ENCODE peak calls at places on chromosomes 6 and 20, in seven cellular contexts. D is neural crest cell, M is WTC11, J is uterus, Z is LNCaP clone FGC, H is tibial artery, L is SK-N-SH. K is an unnamed sample.

GRCh38 chr6:26030716-26031115 is 56.5 kb upstream of the HFE start:
- DNase-seq in Z (no peak), D (no peak), M (no peak), J (no peak), H (no peak), L (no peak), K (no peak)

GRCh38 chr6:127201321-127201720 is 65.3 kb upstream of the RNF146 start:
- DNase-seq in H (no peak), M (no peak), Z (no peak), D (no peak), L (no peak), J (no peak), K (no peak)

GRCh38 chr6:162468326-162468725 is 259.2 kb downstream of the PRKN start:
- DNase-seq in M (no peak), J (no peak), D (no peak), L (no peak), Z (no peak), H (no peak), K (no peak)

GRCh38 chr6:45422541-45423110 is 44.9 kb upstream of the SUPT3H start:
- DNase-seq in Z (no peak), J (peak; percentile 39), L (peak; percentile 56), D (no peak), H (no peak), M (peak; percentile 53), K (peak; percentile 50)

GRCh38 chr6:106757267-106757666 is 127.9 kb downstream of the QRSL1 start:
- DNase-seq in D (no peak), Z (peak; percentile 68), L (no peak), M (no peak), H (no peak), J (no peak), K (no peak)

GRCh38 chr6:37324131-37325033 is 29.4 kb upstream of the RNF8 start:
- DNase-seq in M (no peak), Z (no peak), L (no peak), H (no peak), D (no peak), J (no peak), K (no peak)

GRCh38 chr6:40997256-40997957 is 41.6 kb downstream of the UNC5CL start:
- DNase-seq in J (no peak), M (peak; percentile 70), D (no peak), L (no peak), H (no peak), Z (peak; percentile 79), K (no peak)

GRCh38 chr20:63532449-63532971 is 4.7 kb downstream of the PTK6 start:
- DNase-seq in M (no peak), Z (no peak), J (no peak), L (peak; percentile 25), D (no peak), H (no peak), K (peak; percentile 25)

GRCh38 chr20:45995213-45996097 is 13.3 kb upstream of the MMP9 start:
- DNase-seq in D (no peak), J (no peak), L (no peak), M (no peak), Z (peak; percentile 87), H (no peak), K (no peak)

GRCh38 chr20:37564388-37565133 is 36.9 kb upstream of the BLCAP start:
- DNase-seq in Z (no peak), M (peak; percentile 79), J (peak; percentile 44), L (peak; percentile 90), D (peak; percentile 83), H (no peak), K (peak; percentile 83)

GRCh38 chr6:143034689-143035334 is 25.9 kb upstream of the AIG1 start:
- DNase-seq in D (no peak), Z (no peak), J (no peak), L (no peak), H (no peak), M (no peak), K (no peak)

GRCh38 chr20:3785240-3786125 is 1.1 kb downstream of the CENPB start:
- DNase-seq in D (no peak), H (no peak), M (peak; percentile 27), L (peak; percentile 64), Z (no peak), J (no peak), K (no peak)

GRCh38 chr6:38234141-38234540 is 405.6 kb downstream of the BTBD9 start:
- DNase-seq in L (no peak), J (no peak), Z (no peak), H (no peak), D (no peak), M (no peak), K (no peak)

GRCh38 chr20:41650221-41650948 is 32.2 kb upstream of the CHD6 start:
- DNase-seq in L (no peak), D (no peak), H (no peak), M (no peak), J (no peak), Z (peak; percentile 100), K (no peak)

GRCh38 chr20:35359335-35359997 is 52.3 kb downstream of the UQCC1 start:
- DNase-seq in D (no peak), Z (no peak), J (no peak), H (no peak), L (no peak), M (no peak), K (peak; percentile 45)

GRCh38 chr6:83861077-83861476 is 1.6 kb downstream of the CYB5R4 start:
- DNase-seq in J (no peak), L (no peak), H (no peak), D (no peak), Z (no peak), M (no peak), K (no peak)

GRCh38 chr6:34362909-34363713 is 29.4 kb downstream of the NUDT3 start:
- DNase-seq in L (no peak), J (no peak), H (no peak), Z (no peak), D (no peak), M (no peak), K (no peak)

GRCh38 chr6:160253242-160253641 is 5.4 kb downstream of the SLC22A2 start:
- DNase-seq in J (no peak), M (no peak), Z (no peak), H (no peak), D (no peak), L (no peak), K (no peak)

GRCh38 chr20:4708856-4709255 is 12.9 kb upstream of the PRND start:
- DNase-seq in D (no peak), J (no peak), H (no peak), Z (no peak), L (no peak), M (no peak), K (no peak)

GRCh38 chr20:58892126-58892931 is 39.8 kb downstream of the GNAS start:
- DNase-seq in D (peak; percentile 56), J (peak; percentile 73), H (peak; percentile 76), M (peak; percentile 73), Z (no peak), L (peak; percentile 89), K (peak; percentile 87)

GRCh38 chr20:775679-776135 is 7.4 kb upstream of the SLC52A3 start:
- DNase-seq in M (peak; percentile 77), Z (no peak), D (no peak), L (no peak), H (no peak), J (no peak), K (no peak)

GRCh38 chr20:62162765-62163484 is 19.4 kb downstream of the SS18L1 start:
- DNase-seq in J (no peak), Z (no peak), H (no peak), L (no peak), D (no peak), M (no peak), K (no peak)
- TF ChIP-seq CTCF in J (no peak), Z (no peak), H (no peak), L (no peak), D (no peak), M (no peak), K (no peak)

GRCh38 chr20:33093074-33093473 is 13.6 kb downstream of the BPIFB4 start:
- DNase-seq in D (no peak), Z (no peak), L (no peak), M (no peak), J (no peak), H (no peak), K (no peak)

GRCh38 chr20:33091693-33092092 is 12.2 kb downstream of the BPIFB4 start:
- DNase-seq in J (no peak), Z (no peak), D (no peak), M (no peak), H (no peak), L (no peak), K (no peak)

GRCh38 chr20:33092361-33092760 is 12.9 kb downstream of the BPIFB4 start:
- DNase-seq in L (no peak), J (no peak), D (no peak), Z (no peak), H (no peak), M (no peak), K (no peak)

GRCh38 chr20:33095249-33095648 is 15.8 kb downstream of the BPIFB4 start:
- DNase-seq in J (no peak), L (no peak), D (no peak), M (no peak), Z (no peak), H (no peak), K (no peak)

GRCh38 chr20:33093582-33093981 is 14.1 kb downstream of the BPIFB4 start:
- DNase-seq in H (no peak), J (no peak), M (no peak), D (no peak), L (no peak), Z (no peak), K (no peak)
- TF ChIP-seq CTCF in H (no peak), J (no peak), M (no peak), D (no peak), L (no peak), Z (no peak), K (no peak)

DNA sequence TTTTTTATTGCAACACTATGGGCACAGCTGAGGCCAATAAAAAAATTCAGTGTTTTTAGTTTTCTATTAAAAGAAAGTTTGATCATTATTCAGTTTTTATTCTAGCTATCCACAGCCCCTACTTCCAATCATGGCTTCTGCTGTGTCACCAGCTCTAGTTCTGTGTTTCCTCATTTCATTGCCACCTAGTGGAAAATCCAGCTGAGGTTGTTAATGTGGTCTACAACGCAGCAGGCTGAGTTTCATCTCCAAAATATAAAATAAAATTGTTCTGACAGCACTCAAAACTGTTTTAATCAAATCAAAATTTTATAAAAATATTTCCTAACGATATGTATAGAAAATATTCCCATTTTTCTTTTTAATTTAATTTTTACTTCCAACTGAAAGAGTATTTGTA is 13.6 kb downstream of the COL9A1 start:
- DNase-seq in J (no peak), H (no peak), D (no peak), Z (no peak), L (peak; percentile 13), M (no peak), K (no peak)
- TF ChIP-seq CTCF in J (no peak), H (no peak), D (peak; percentile 46), Z (peak; percentile 55), L (peak; percentile 25), M (no peak), K (peak; percentile 7)

GRCh38 chr20:56624786-56625681 is 4.1 kb upstream of the TFAP2C start:
- DNase-seq in D (no peak), H (no peak), J (no peak), M (peak; percentile 42), L (peak; percentile 23), Z (no peak), K (peak; percentile 40)

GRCh38 chr20:56625837-56626236 is 3.3 kb upstream of the TFAP2C start:
- DNase-seq in L (no peak), J (no peak), M (peak; percentile 16), D (no peak), H (no peak), Z (no peak), K (no peak)

GRCh38 chr20:56627122-56628014 is 1.7 kb upstream of the TFAP2C start:
- DNase-seq in H (no peak), M (peak; percentile 28), J (no peak), L (peak; percentile 26), Z (no peak), D (no peak), K (peak; percentile 37)

GRCh38 chr20:56628015-56628872 is 862 bp upstream of the TFAP2C start:
- DNase-seq in H (no peak), Z (no peak), M (peak; percentile 50), J (no peak), L (peak; percentile 32), D (peak; percentile 23), K (peak; percentile 56)

GRCh38 chr20:56626367-56627121 is 2.6 kb upstream of the TFAP2C start:
- DNase-seq in Z (no peak), L (peak; percentile 74), D (peak; percentile 39), J (no peak), M (peak; percentile 79), H (no peak), K (peak; percentile 68)
- TF ChIP-seq CTCF in Z (no peak), L (peak; percentile 38), D (peak; percentile 72), J (no peak), M (peak; percentile 77), H (no peak), K (peak; percentile 68)

K was measured in glutamatergic neuron.